ENCODE peak calls at places on chromosome 17, in six cellular contexts. L is mesenchymal stem cell, M is trophoblast cell, Y is IMR-90, H is H1, Q is mesendoderm. A is an unnamed sample.

GRCh38 chr17:64159051-64159590 is 29.2 kb upstream of the ERN1 start:
- DNase-seq in L (no peak), M (peak; percentile 52), Y (no peak), H (no peak), Q (no peak), A (no peak)

GRCh38 chr17:27457731-27458523 is 1.7 kb downstream of the KSR1 start:
- DNase-seq in L (peak; percentile 50), M (no peak), Y (peak; percentile 53), H (no peak), Q (peak; percentile 62), A (peak; percentile 33)

GRCh38 chr17:38779965-38780752 is 19.2 kb downstream of the PIP4K2B start:
- DNase-seq in L (no peak), M (no peak), Y (no peak), H (no peak), Q (no peak), A (no peak)

GRCh38 chr17:80070375-80071115 is 30.8 kb upstream of the GAA start:
- DNase-seq in L (no peak), M (no peak), Y (no peak), H (no peak), Q (no peak), A (no peak)

GRCh38 chr17:69936996-69937395 is 138.0 kb upstream of the KCNJ16 start:
- DNase-seq in L (no peak), M (peak; percentile 61), Y (no peak), H (no peak), Q (no peak), A (no peak)

GRCh38 chr17:60163108-60163784 is 13.5 kb downstream of the CA4 start:
- DNase-seq in L (no peak), M (no peak), Y (no peak), H (peak; percentile 59), Q (no peak), A (no peak)

GRCh38 chr17:27240802-27241155 is 53.1 kb upstream of the WSB1 start:
- DNase-seq in L (no peak), M (no peak), Y (no peak), H (no peak), Q (no peak), A (no peak)

GRCh38 chr17:49970498-49970897 is 1.5 kb downstream of the DLX4 start:
- DNase-seq in L (no peak), M (no peak), Y (no peak), H (no peak), Q (no peak), A (no peak)

GRCh38 chr17:43673516-43674323 is 12.0 kb upstream of the MEOX1 start:
- DNase-seq in L (peak; percentile 69), M (peak; percentile 67), Y (peak; percentile 60), H (peak; percentile 93), Q (peak; percentile 67), A (peak; percentile 69)

GRCh38 chr17:7232114-7232513 is 2.2 kb downstream of the DVL2 start:
- DNase-seq in L (no peak), M (no peak), Y (no peak), H (no peak), Q (no peak), A (no peak)

GRCh38 chr17:68087851-68088250 is 52.3 kb downstream of the KPNA2 start:
- DNase-seq in L (no peak), M (no peak), Y (no peak), H (no peak), Q (no peak), A (no peak)

GRCh38 chr17:59513934-59514841 is 51.2 kb upstream of the DHX40 start:
- DNase-seq in L (peak; percentile 91), M (no peak), Y (peak; percentile 45), H (no peak), Q (no peak), A (no peak)

GRCh38 chr17:38572665-38573365 is 32.9 kb downstream of the SRCIN1 start:
- DNase-seq in L (no peak), M (no peak), Y (no peak), H (no peak), Q (peak; percentile 91), A (peak; percentile 77)

GRCh38 chr17:2734939-2735338 is 14.5 kb downstream of the CCDC92B start:
- DNase-seq in L (no peak), M (no peak), Y (no peak), H (no peak), Q (no peak), A (no peak)

GRCh38 chr17:36183811-36184765 is 7.7 kb upstream of the TBC1D3B start:
- DNase-seq in L (no peak), M (no peak), Y (no peak), H (peak; percentile 83), Q (no peak), A (no peak)

GRCh38 chr17:19370493-19370960 is 7.8 kb upstream of the MAPK7 start:
- DNase-seq in L (no peak), M (no peak), Y (no peak), H (no peak), Q (no peak), A (no peak)

GRCh38 chr17:50133028-50133768 is 3.2 kb upstream of the SAMD14 start:
- DNase-seq in L (peak; percentile 77), M (no peak), Y (peak; percentile 55), H (no peak), Q (peak; percentile 86), A (no peak)

GRCh38 chr17:48546187-48546923 is 1.4 kb upstream of the HOXB2 start:
- DNase-seq in L (peak; percentile 76), M (no peak), Y (peak; percentile 52), H (no peak), Q (no peak), A (no peak)

GRCh38 chr17:48549909-48550308 is 5.0 kb upstream of the HOXB2 start:
- DNase-seq in L (peak; percentile 61), M (no peak), Y (peak; percentile 89), H (no peak), Q (no peak), A (no peak)

GRCh38 chr17:48546924-48547838 is 2.3 kb upstream of the HOXB2 start:
- DNase-seq in L (peak; percentile 80), M (no peak), Y (peak; percentile 56), H (no peak), Q (no peak), A (no peak)

GRCh38 chr17:48548687-48549621 is 4.0 kb upstream of the HOXB2 start:
- DNase-seq in L (peak; percentile 57), M (no peak), Y (peak; percentile 29), H (no peak), Q (no peak), A (no peak)

GRCh38 chr17:48547839-48548686 is 3.2 kb upstream of the HOXB2 start:
- DNase-seq in L (peak; percentile 86), M (no peak), Y (peak; percentile 88), H (no peak), Q (no peak), A (no peak)
- H3K4me3 ChIP-seq in L (no peak overlapping the region), M (no peak overlapping the region), Y (peak overlapping the region; percentile 8), H (no peak overlapping the region), Q (no peak overlapping the region), A (no peak overlapping the region)

DNA sequence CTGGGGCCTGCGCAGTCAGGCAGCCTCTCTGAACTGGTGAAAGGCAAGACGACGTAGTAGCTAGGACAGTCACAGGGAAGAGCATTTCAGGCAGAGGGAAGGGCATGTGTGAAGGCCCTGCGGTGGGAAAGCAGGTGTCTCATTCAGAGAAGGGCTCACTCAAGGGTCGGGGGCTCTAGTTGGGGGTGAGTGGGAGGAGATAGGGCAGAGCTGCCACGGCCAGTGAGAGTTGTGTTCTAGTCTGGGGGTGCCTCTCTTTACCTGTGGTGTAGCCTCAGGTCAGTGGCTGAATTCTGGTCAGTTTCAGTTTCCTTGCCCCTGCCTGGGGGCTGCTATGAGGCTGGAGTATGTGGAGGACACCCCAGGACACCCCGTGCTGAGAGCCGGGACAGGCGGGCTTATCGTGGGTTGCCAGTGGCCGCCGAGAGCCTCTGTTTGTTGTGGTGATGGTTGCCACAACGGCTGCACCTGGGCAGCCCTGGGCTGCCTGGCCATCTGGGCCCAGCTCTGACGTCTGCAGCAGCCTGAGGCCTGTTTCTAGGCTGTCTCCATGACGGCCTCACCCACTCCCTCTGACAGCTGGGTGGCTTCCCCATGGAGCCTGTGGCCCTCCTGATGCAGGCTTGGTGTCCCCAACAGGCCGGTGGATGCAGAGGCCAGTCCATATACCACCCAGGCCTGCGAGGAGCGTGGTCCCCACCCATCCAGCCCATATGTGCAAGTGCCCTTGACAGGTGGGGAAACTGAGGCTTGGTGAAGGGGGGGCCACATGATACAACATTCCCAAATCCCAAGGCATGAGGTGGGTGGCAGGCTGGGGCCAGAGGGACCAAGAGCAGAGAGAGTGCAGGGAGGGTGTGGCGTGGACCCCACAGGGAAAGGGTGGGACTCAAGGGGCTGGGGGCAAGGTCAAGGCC is 10.8 kb downstream of the MAP2K3 start:
- DNase-seq in L (peak; percentile 81), M (peak; percentile 97), Y (peak; percentile 59), H (no peak), Q (peak; percentile 45), A (no peak)
- H3K27ac ChIP-seq in L (no peak overlapping the region), M (no peak overlapping the region), Y (no peak overlapping the region), H (no peak overlapping the region), Q (no peak overlapping the region), A (no peak overlapping the region)

GRCh38 chr17:72587156-72587555 is 466.3 kb downstream of the SOX9 start:
- DNase-seq in L (no peak), M (no peak), Y (no peak), H (no peak), Q (no peak), A (no peak)
- H3K23ac ChIP-seq in L (no peak overlapping the region), M (no peak overlapping the region), Y (peak overlapping the region; percentile 18), H (no peak overlapping the region), Q (no peak overlapping the region), A (no peak overlapping the region)

DNA sequence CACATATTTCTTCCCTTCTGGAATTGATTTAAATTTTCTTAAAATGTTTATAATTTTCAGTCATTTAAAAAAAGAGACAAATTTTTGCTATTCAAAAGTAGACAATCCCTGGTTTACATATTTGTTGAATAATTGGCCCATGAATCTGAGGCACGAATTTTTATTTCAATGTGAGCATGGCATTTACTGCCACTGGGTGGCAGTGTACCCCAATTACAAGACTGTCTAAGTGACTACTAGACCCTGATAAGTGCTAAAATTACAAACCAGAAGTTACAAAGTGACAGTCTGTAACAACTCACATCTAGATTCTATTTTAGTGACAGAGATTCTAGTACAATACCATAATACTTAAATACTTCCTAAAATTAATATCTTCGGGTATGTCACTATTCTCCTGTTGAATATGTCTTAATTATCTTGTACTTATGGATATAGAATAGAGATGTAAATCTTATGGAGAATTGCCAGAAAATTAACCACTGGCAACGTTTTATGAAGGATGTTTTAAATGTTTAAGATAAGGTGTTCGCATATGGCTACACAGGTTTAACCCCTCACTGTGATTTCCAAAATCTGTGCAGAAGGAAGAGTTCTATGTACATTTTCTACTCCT is 235.8 kb downstream of the MAP2K4 start:
- DNase-seq in L (peak; percentile 68), M (peak; percentile 11), Y (peak; percentile 81), H (no peak), Q (peak; percentile 56), A (peak; percentile 32)
- H3K4me3 ChIP-seq in L (no peak overlapping the region), M (no peak overlapping the region), Y (no peak overlapping the region), H (no peak overlapping the region), Q (no peak overlapping the region), A (no peak overlapping the region)

GRCh38 chr17:76697702-76698465 is 12.9 kb downstream of the MXRA7 start:
- DNase-seq in L (peak; percentile 77), M (no peak), Y (peak; percentile 60), H (no peak), Q (peak; percentile 79), A (peak; percentile 70)
- H3K27ac ChIP-seq in L (peak overlapping the region; percentile 47), M (no peak overlapping the region), Y (peak overlapping the region; percentile 89), H (no peak overlapping the region), Q (no peak overlapping the region), A (peak overlapping the region; percentile 83)